ENCODE peak calls at places on chromosomes 5 and 9, in five cellular contexts. One of them, this sample, is unnamed. For H3K4me1, the result is how much of the 10 kb centered on the place peaks cover.

GRCh38 chr5:72107874-72108199 is 562 bp downstream of the MAP1B start:
- DNase-seq in ovary: no peak
- DNase-seq in A549: peak
- DNase-seq in psoas muscle: no peak
- DNase-seq in transverse colon: no peak
- DNase-seq in this sample: no peak

GRCh38 chr5:129945031-129945430 is 40.8 kb downstream of the CHSY3 start:
- DNase-seq in ovary: no peak
- DNase-seq in transverse colon: no peak
- DNase-seq in A549: no peak
- DNase-seq in psoas muscle: no peak
- DNase-seq in this sample: no peak

GRCh38 chr5:91296691-91297143 is 86.4 kb downstream of the ARRDC3 start:
- DNase-seq in psoas muscle: peak
- DNase-seq in ovary: no peak
- DNase-seq in transverse colon: no peak
- DNase-seq in A549: no peak
- DNase-seq in this sample: peak

GRCh38 chr5:38831117-38831516 is 14.7 kb upstream of the OSMR start:
- DNase-seq in psoas muscle: no peak
- DNase-seq in A549: no peak
- DNase-seq in ovary: no peak
- DNase-seq in transverse colon: no peak
- DNase-seq in this sample: no peak

GRCh38 chr9:4793412-4794005 is 765 bp downstream of the RCL1 start:
- DNase-seq in transverse colon: no peak
- DNase-seq in ovary: no peak
- DNase-seq in psoas muscle: no peak
- DNase-seq in A549: no peak
- DNase-seq in this sample: no peak

GRCh38 chr9:98807811-98808195 is 333 bp downstream of the GALNT12 start:
- DNase-seq in A549: no peak
- DNase-seq in psoas muscle: no peak
- DNase-seq in ovary: no peak
- DNase-seq in transverse colon: peak
- DNase-seq in this sample: no peak

GRCh38 chr9:76403352-76403751 is 9.1 kb upstream of the RFK start:
- DNase-seq in transverse colon: no peak
- DNase-seq in ovary: no peak
- DNase-seq in A549: peak
- DNase-seq in psoas muscle: no peak
- DNase-seq in this sample: no peak

GRCh38 chr5:67908145-67908765 is 307.3 kb upstream of the PIK3R1 start:
- DNase-seq in A549: no peak
- DNase-seq in ovary: no peak
- DNase-seq in psoas muscle: no peak
- DNase-seq in transverse colon: no peak
- DNase-seq in this sample: no peak

GRCh38 chr5:124649548-124650501 is 96.6 kb downstream of the ZNF608 start:
- DNase-seq in ovary: peak
- DNase-seq in psoas muscle: peak
- DNase-seq in transverse colon: peak
- DNase-seq in A549: no peak
- DNase-seq in this sample: peak

GRCh38 chr9:88437210-88438146 is 49.2 kb downstream of the SPIN1 start:
- DNase-seq in psoas muscle: no peak
- DNase-seq in transverse colon: no peak
- DNase-seq in ovary: no peak
- DNase-seq in A549: no peak
- DNase-seq in this sample: no peak
- H3K4me1 ChIP-seq in psoas muscle: under half
- H3K4me1 ChIP-seq in transverse colon: under half
- H3K4me1 ChIP-seq in ovary: under half
- H3K4me1 ChIP-seq in A549: under half
- H3K4me1 ChIP-seq in this sample: under half

GRCh38 chr9:124009835-124010226 is 1.7 kb upstream of the LHX2 start:
- DNase-seq in transverse colon: no peak
- DNase-seq in ovary: no peak
- DNase-seq in psoas muscle: no peak
- DNase-seq in A549: no peak
- DNase-seq in this sample: no peak

GRCh38 chr9:124008307-124008854 is 3.2 kb upstream of the LHX2 start:
- DNase-seq in transverse colon: no peak
- DNase-seq in A549: peak
- DNase-seq in psoas muscle: no peak
- DNase-seq in ovary: no peak
- DNase-seq in this sample: no peak

GRCh38 chr9:124010303-124010664 is 1.3 kb upstream of the LHX2 start:
- DNase-seq in ovary: no peak
- DNase-seq in psoas muscle: no peak
- DNase-seq in A549: no peak
- DNase-seq in transverse colon: no peak
- DNase-seq in this sample: no peak

GRCh38 chr9:124007468-124008306 is 3.9 kb upstream of the LHX2 start:
- DNase-seq in ovary: no peak
- DNase-seq in A549: no peak
- DNase-seq in psoas muscle: no peak
- DNase-seq in transverse colon: no peak
- DNase-seq in this sample: no peak

GRCh38 chr9:124008855-124009834 is 2.4 kb upstream of the LHX2 start:
- DNase-seq in A549: no peak
- DNase-seq in psoas muscle: no peak
- DNase-seq in ovary: no peak
- DNase-seq in transverse colon: no peak
- DNase-seq in this sample: no peak
- H3K4me3 ChIP-seq in A549: peak
- H3K4me3 ChIP-seq in psoas muscle: peak
- H3K4me3 ChIP-seq in ovary: no peak
- H3K4me3 ChIP-seq in transverse colon: no peak
- H3K4me3 ChIP-seq in this sample: no peak

GRCh38 chr5:5967945-5968344 is 410.4 kb downstream of the MED10 start:
- DNase-seq in ovary: no peak
- DNase-seq in transverse colon: no peak
- DNase-seq in A549: no peak
- DNase-seq in psoas muscle: no peak
- DNase-seq in this sample: no peak

GRCh38 chr5:5967373-5967772 is 411.0 kb downstream of the MED10 start:
- DNase-seq in A549: no peak
- DNase-seq in transverse colon: no peak
- DNase-seq in ovary: no peak
- DNase-seq in psoas muscle: no peak
- DNase-seq in this sample: no peak

GRCh38 chr5:5969942-5970483 is 408.3 kb downstream of the MED10 start:
- DNase-seq in A549: no peak
- DNase-seq in transverse colon: no peak
- DNase-seq in psoas muscle: no peak
- DNase-seq in ovary: no peak
- DNase-seq in this sample: no peak

GRCh38 chr5:5968981-5969380 is 409.4 kb downstream of the MED10 start:
- DNase-seq in A549: no peak
- DNase-seq in ovary: no peak
- DNase-seq in transverse colon: no peak
- DNase-seq in psoas muscle: no peak
- DNase-seq in this sample: no peak

GRCh38 chr5:5971227-5971626 is 407.1 kb downstream of the MED10 start:
- DNase-seq in ovary: no peak
- DNase-seq in transverse colon: no peak
- DNase-seq in psoas muscle: no peak
- DNase-seq in A549: no peak
- DNase-seq in this sample: no peak
- H3K4me1 ChIP-seq in ovary: under half
- H3K4me1 ChIP-seq in transverse colon: under half
- H3K4me1 ChIP-seq in psoas muscle: under half
- H3K4me1 ChIP-seq in A549: under half
- H3K4me1 ChIP-seq in this sample: under half

GRCh38 chr9:95992536-95992935 is 117.0 kb downstream of the ERCC6L2 start:
- DNase-seq in ovary: no peak
- DNase-seq in psoas muscle: no peak
- DNase-seq in transverse colon: no peak
- DNase-seq in A549: no peak
- DNase-seq in this sample: no peak
- H3K4me3 ChIP-seq in ovary: no peak
- H3K4me3 ChIP-seq in psoas muscle: no peak
- H3K4me3 ChIP-seq in transverse colon: no peak
- H3K4me3 ChIP-seq in A549: no peak
- H3K4me3 ChIP-seq in this sample: no peak

GRCh38 chr5:14199902-14200301 is 56.8 kb downstream of the TRIO start:
- DNase-seq in psoas muscle: no peak
- DNase-seq in transverse colon: peak
- DNase-seq in A549: no peak
- DNase-seq in ovary: peak
- DNase-seq in this sample: peak

GRCh38 chr5:14202462-14202861 is 59.3 kb downstream of the TRIO start:
- DNase-seq in A549: no peak
- DNase-seq in transverse colon: peak
- DNase-seq in psoas muscle: no peak
- DNase-seq in ovary: no peak
- DNase-seq in this sample: no peak

GRCh38 chr5:14197056-14197455 is 53.9 kb downstream of the TRIO start:
- DNase-seq in ovary: no peak
- DNase-seq in A549: no peak
- DNase-seq in psoas muscle: no peak
- DNase-seq in transverse colon: no peak
- DNase-seq in this sample: no peak

GRCh38 chr5:14201325-14202061 is 58.4 kb downstream of the TRIO start:
- DNase-seq in ovary: no peak
- DNase-seq in A549: no peak
- DNase-seq in transverse colon: no peak
- DNase-seq in psoas muscle: no peak
- DNase-seq in this sample: no peak

DNA sequence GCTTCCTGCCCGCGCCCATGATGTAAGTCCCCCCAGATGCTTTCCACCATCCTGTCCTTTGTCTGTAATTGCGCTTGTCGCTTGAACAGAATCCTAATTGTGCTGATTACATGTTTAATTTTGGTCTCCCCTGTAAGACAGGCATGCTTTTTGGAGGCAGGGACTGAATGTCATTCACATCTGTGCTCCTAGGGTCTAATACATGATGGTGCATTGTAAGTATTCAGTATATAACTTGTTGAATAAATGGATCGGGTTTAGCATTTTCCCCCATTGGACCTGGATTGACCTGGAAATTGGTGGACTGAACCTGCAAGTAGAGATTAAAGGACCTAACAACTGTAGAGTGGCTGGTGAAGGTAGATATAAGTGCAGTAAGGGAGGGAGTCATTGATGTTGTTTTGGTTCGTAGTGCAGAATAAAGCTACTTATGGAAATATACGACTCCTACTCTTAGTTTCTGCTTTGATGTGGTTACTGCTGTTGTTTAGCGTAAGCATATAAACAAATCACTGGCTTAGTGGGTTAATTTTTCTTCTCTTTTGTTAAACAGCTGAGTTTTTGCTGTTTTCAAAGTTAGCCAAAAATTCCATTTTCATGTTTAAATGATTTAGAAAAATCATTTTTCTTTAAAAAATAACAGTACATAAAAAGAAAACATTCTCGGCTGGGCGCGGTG is 57.3 kb downstream of the TRIO start:
- DNase-seq in A549: no peak
- DNase-seq in ovary: no peak
- DNase-seq in transverse colon: no peak
- DNase-seq in psoas muscle: no peak
- DNase-seq in this sample: no peak
- H3K4me1 ChIP-seq in A549: half or more
- H3K4me1 ChIP-seq in ovary: under half
- H3K4me1 ChIP-seq in transverse colon: half or more
- H3K4me1 ChIP-seq in psoas muscle: half or more
- H3K4me1 ChIP-seq in this sample: half or more

This sample was measured in heart left ventricle.